ENCODE peak calls at places on chromosomes 3 and 15, in nine cellular contexts. U, B, L, K, O, D, I, P and M are unnamed samples.

GRCh38 chr3:131216801-131217200 is 164.8 kb upstream of the NUDT16 start:
- DNase-seq in U (peak; percentile 17), B (no peak), L (no peak), K (no peak), O (no peak), D (no peak), I (peak; percentile 88), P (peak; percentile 63), M (no peak)

GRCh38 chr3:157089455-157090221 is 70.3 kb downstream of the CCNL1 start:
- DNase-seq in U (peak; percentile 59), B (no peak), L (no peak), K (peak; percentile 68), O (peak; percentile 50), D (no peak), I (no peak), P (peak; percentile 90), M (no peak)

GRCh38 chr15:52100807-52101206 is 11.8 kb downstream of the BCL2L10 start:
- DNase-seq in U (peak; percentile 60), B (peak; percentile 90), L (no peak), K (peak; percentile 46), O (peak; percentile 87), D (peak; percentile 62), I (peak; percentile 89), P (peak; percentile 90), M (no peak)

GRCh38 chr3:71710906-71711494 is 14.2 kb downstream of the EIF4E3 start:
- DNase-seq in U (peak; percentile 45), B (no peak), L (no peak), K (no peak), O (no peak), D (no peak), I (peak; percentile 51), P (peak; percentile 59), M (peak; percentile 73)

GRCh38 chr15:45112592-45113379 is 1.2 kb downstream of the DUOX2 start:
- DNase-seq in U (no peak), B (no peak), L (no peak), K (no peak), O (no peak), D (no peak), I (no peak), P (no peak), M (no peak)

GRCh38 chr15:69749797-69750196 is 297.2 kb downstream of the RPLP1 start:
- DNase-seq in U (no peak), B (no peak), L (no peak), K (no peak), O (no peak), D (no peak), I (no peak), P (peak; percentile 12), M (peak; percentile 31)

GRCh38 chr3:139425745-139426400 is 36.4 kb upstream of the COPB2 start:
- DNase-seq in U (no peak), B (no peak), L (no peak), K (no peak), O (no peak), D (no peak), I (no peak), P (no peak), M (no peak)

GRCh38 chr15:31136016-31136415 is 34.5 kb upstream of the TRPM1 start:
- DNase-seq in U (peak; percentile 67), B (no peak), L (peak; percentile 53), K (no peak), O (no peak), D (no peak), I (no peak), P (no peak), M (peak; percentile 49)

GRCh38 chr15:77013786-77014136 is 18.8 kb downstream of the PSTPIP1 start:
- DNase-seq in U (no peak), B (no peak), L (no peak), K (no peak), O (no peak), D (no peak), I (no peak), P (peak; percentile 26), M (no peak)

GRCh38 chr3:172536993-172537419 is 13.8 kb upstream of the TNFSF10 start:
- DNase-seq in U (no peak), B (no peak), L (no peak), K (no peak), O (no peak), D (no peak), I (no peak), P (peak; percentile 99), M (no peak)

GRCh38 chr3:99131876-99132275 is 230.4 kb upstream of the DCBLD2 start:
- DNase-seq in U (no peak), B (no peak), L (no peak), K (no peak), O (no peak), D (no peak), I (peak; percentile 77), P (peak; percentile 51), M (no peak)

GRCh38 chr3:126431103-126431534 is 36.4 kb downstream of the CFAP100 start:
- DNase-seq in U (no peak), B (no peak), L (no peak), K (no peak), O (no peak), D (no peak), I (no peak), P (no peak), M (no peak)

GRCh38 chr15:29728418-29728817 is 93.8 kb downstream of the TJP1 start:
- DNase-seq in U (no peak), B (no peak), L (no peak), K (no peak), O (no peak), D (no peak), I (no peak), P (no peak), M (no peak)

GRCh38 chr3:117761992-117762944 is 1052.7 kb downstream of the TUSC7 start:
- DNase-seq in U (no peak), B (no peak), L (no peak), K (no peak), O (no peak), D (no peak), I (peak; percentile 10), P (peak; percentile 41), M (no peak)

DNA sequence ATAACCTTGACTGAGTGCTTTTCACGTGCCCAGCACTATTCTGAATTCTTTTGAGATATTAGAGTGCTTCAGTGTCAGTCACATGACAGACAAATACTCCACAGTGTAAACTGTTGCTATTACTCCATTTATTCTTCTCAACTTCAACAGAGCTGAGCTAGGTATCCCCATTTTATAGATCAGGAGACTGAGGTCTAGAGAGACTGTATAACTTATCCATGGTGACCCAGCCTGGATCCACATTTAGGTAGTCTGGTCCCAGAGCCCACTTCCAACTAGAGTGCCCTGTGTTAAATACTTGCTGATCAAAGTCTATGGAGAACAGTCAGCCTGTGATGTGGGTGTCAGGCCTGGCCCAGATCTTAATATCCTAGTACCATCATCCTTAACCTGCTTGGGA is 6.7 kb downstream of the ACAA1 start:
- DNase-seq in U (no peak), B (no peak), L (no peak), K (no peak), O (no peak), D (no peak), I (no peak), P (no peak), M (no peak)
- H3K36me3 ChIP-seq in U (peaks cover 97% of the 10 kb centered on the region), B (peaks cover 82% of the 10 kb centered on the region), L (peaks cover 99% of the 10 kb centered on the region), K (peaks cover 100% of the 10 kb centered on the region), O (no peaks in the 10 kb centered on the region), D (no peaks in the 10 kb centered on the region), I (peaks cover 20% of the 10 kb centered on the region), P (peaks cover 46% of the 10 kb centered on the region), M (peaks cover 93% of the 10 kb centered on the region)

DNA sequence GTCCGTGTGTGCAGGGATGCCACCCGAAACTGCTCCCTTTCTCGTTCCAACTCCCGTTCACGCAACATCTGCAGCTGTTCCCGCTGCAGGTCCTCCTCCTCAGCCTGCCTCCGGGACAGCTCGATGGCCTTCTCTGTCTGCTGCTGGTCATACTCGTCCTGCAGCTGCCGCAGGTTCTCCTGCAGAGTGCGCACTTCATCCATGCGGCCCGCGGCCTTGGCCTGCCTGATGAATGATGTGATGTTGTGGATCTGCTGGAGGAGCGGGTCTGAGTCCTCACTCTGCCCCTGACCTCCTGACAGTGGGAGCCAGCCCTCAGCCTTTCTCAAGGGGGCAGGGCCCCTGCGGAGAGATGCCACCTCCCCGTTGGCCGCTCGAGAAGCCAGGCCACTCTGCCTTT is 9.4 kb upstream of the MRPS25 start:
- DNase-seq in U (no peak), B (no peak), L (no peak), K (no peak), O (no peak), D (no peak), I (no peak), P (no peak), M (no peak)
- H3K36me3 ChIP-seq in U (peaks cover 85% of the 10 kb centered on the region), B (peaks cover 80% of the 10 kb centered on the region), L (peaks cover 85% of the 10 kb centered on the region), K (peaks cover 98% of the 10 kb centered on the region), O (no peaks in the 10 kb centered on the region), D (no peaks in the 10 kb centered on the region), I (peaks cover 26% of the 10 kb centered on the region), P (peaks cover 22% of the 10 kb centered on the region), M (peaks cover 67% of the 10 kb centered on the region)

GRCh38 chr3:122947621-122948202 is 79.9 kb downstream of the SEMA5B start:
- DNase-seq in U (no peak), B (no peak), L (no peak), K (no peak), O (no peak), D (no peak), I (no peak), P (peak; percentile 68), M (no peak)

GRCh38 chr3:122946185-122946584 is 81.4 kb downstream of the SEMA5B start:
- DNase-seq in U (no peak), B (no peak), L (no peak), K (no peak), O (no peak), D (no peak), I (no peak), P (no peak), M (no peak)

GRCh38 chr3:122945230-122945629 is 82.3 kb downstream of the SEMA5B start:
- DNase-seq in U (no peak), B (no peak), L (no peak), K (no peak), O (no peak), D (no peak), I (no peak), P (no peak), M (no peak)

GRCh38 chr3:122947086-122947611 is 80.4 kb downstream of the SEMA5B start:
- DNase-seq in U (no peak), B (no peak), L (no peak), K (no peak), O (no peak), D (no peak), I (no peak), P (no peak), M (no peak)

GRCh38 chr3:122948398-122948797 is 79.2 kb downstream of the SEMA5B start:
- DNase-seq in U (no peak), B (no peak), L (no peak), K (no peak), O (no peak), D (no peak), I (no peak), P (no peak), M (no peak)
- H3K36me3 ChIP-seq in U (no peaks in the 10 kb centered on the region), B (no peaks in the 10 kb centered on the region), L (no peaks in the 10 kb centered on the region), K (no peaks in the 10 kb centered on the region), O (no peaks in the 10 kb centered on the region), D (no peaks in the 10 kb centered on the region), I (no peaks in the 10 kb centered on the region), P (no peaks in the 10 kb centered on the region), M (no peaks in the 10 kb centered on the region)

GRCh38 chr15:48451241-48451640 is 120.0 kb downstream of the DUT start:
- DNase-seq in U (no peak), B (no peak), L (no peak), K (no peak), O (no peak), D (no peak), I (peak; percentile 40), P (no peak), M (no peak)
- H3K36me3 ChIP-seq in U (no peaks in the 10 kb centered on the region), B (peaks cover 59% of the 10 kb centered on the region), L (peaks cover 34% of the 10 kb centered on the region), K (peaks cover 99% of the 10 kb centered on the region), O (no peaks in the 10 kb centered on the region), D (no peaks in the 10 kb centered on the region), I (peaks cover 13% of the 10 kb centered on the region), P (no peaks in the 10 kb centered on the region), M (no peaks in the 10 kb centered on the region)